ENCODE peak calls at places on chromosomes 4 and X, in five cellular contexts. One of them, this sample, is unnamed. For H3K4me1, the result is how much of the 10 kb centered on the place peaks cover.

GRCh38 chrX:15465347-15465746 is 27.8 kb downstream of the PIR start:
- DNase-seq in OCI-LY7: peak
- DNase-seq in naive thymus-derived CD4-positive, alpha-beta T cell: no peak
- DNase-seq in left ventricle myocardium inferior: no peak
- DNase-seq in sigmoid colon: peak
- DNase-seq in this sample: no peak

GRCh38 chrX:115560978-115561604 is at the start of gene PLS3:
- DNase-seq in OCI-LY7: no peak
- DNase-seq in naive thymus-derived CD4-positive, alpha-beta T cell: no peak
- DNase-seq in left ventricle myocardium inferior: peak
- DNase-seq in sigmoid colon: peak
- DNase-seq in this sample: peak

GRCh38 chrX:17706676-17707075 is 30.6 kb upstream of the SCML1 start:
- DNase-seq in OCI-LY7: no peak
- DNase-seq in naive thymus-derived CD4-positive, alpha-beta T cell: no peak
- DNase-seq in left ventricle myocardium inferior: no peak
- DNase-seq in sigmoid colon: no peak
- DNase-seq in this sample: no peak

GRCh38 chrX:73851014-73852009 is 288.3 kb downstream of the CHIC1 start:
- DNase-seq in OCI-LY7: no peak
- DNase-seq in naive thymus-derived CD4-positive, alpha-beta T cell: no peak
- DNase-seq in left ventricle myocardium inferior: no peak
- DNase-seq in sigmoid colon: peak
- DNase-seq in this sample: peak

GRCh38 chr4:52102587-52102986 is 51.5 kb downstream of the SPATA18 start:
- DNase-seq in OCI-LY7: no peak
- DNase-seq in naive thymus-derived CD4-positive, alpha-beta T cell: no peak
- DNase-seq in left ventricle myocardium inferior: no peak
- DNase-seq in sigmoid colon: no peak
- DNase-seq in this sample: no peak

GRCh38 chr4:88382621-88383020 is 4.0 kb downstream of the HERC6 start:
- DNase-seq in OCI-LY7: no peak
- DNase-seq in naive thymus-derived CD4-positive, alpha-beta T cell: peak
- DNase-seq in left ventricle myocardium inferior: no peak
- DNase-seq in sigmoid colon: no peak
- DNase-seq in this sample: peak

GRCh38 chr4:152045781-152046571 is 285.2 kb upstream of the GATB start:
- DNase-seq in OCI-LY7: no peak
- DNase-seq in naive thymus-derived CD4-positive, alpha-beta T cell: no peak
- DNase-seq in left ventricle myocardium inferior: no peak
- DNase-seq in sigmoid colon: no peak
- DNase-seq in this sample: no peak

GRCh38 chr4:620851-621261 is 4.5 kb upstream of the PDE6B start:
- DNase-seq in OCI-LY7: no peak
- DNase-seq in naive thymus-derived CD4-positive, alpha-beta T cell: no peak
- DNase-seq in left ventricle myocardium inferior: no peak
- DNase-seq in sigmoid colon: no peak
- DNase-seq in this sample: no peak

GRCh38 chr4:13559414-13559813 is 15.1 kb upstream of the NKX3-2 start:
- DNase-seq in OCI-LY7: no peak
- DNase-seq in naive thymus-derived CD4-positive, alpha-beta T cell: no peak
- DNase-seq in left ventricle myocardium inferior: no peak
- DNase-seq in sigmoid colon: no peak
- DNase-seq in this sample: no peak

GRCh38 chrX:39855748-39856129 is 242.0 kb downstream of the BCOR start:
- DNase-seq in OCI-LY7: peak
- DNase-seq in naive thymus-derived CD4-positive, alpha-beta T cell: peak
- DNase-seq in left ventricle myocardium inferior: no peak
- DNase-seq in sigmoid colon: no peak
- DNase-seq in this sample: peak

GRCh38 chrX:110402091-110402854 is 43.6 kb downstream of the RTL9 start:
- DNase-seq in OCI-LY7: no peak
- DNase-seq in naive thymus-derived CD4-positive, alpha-beta T cell: no peak
- DNase-seq in left ventricle myocardium inferior: peak
- DNase-seq in sigmoid colon: peak
- DNase-seq in this sample: no peak

GRCh38 chrX:106973433-106974149 is 26.4 kb downstream of the MORC4 start:
- DNase-seq in OCI-LY7: no peak
- DNase-seq in naive thymus-derived CD4-positive, alpha-beta T cell: no peak
- DNase-seq in left ventricle myocardium inferior: no peak
- DNase-seq in sigmoid colon: no peak
- DNase-seq in this sample: no peak

GRCh38 chr4:8870647-8871416 is 807 bp downstream of the HMX1 start:
- DNase-seq in OCI-LY7: no peak
- DNase-seq in naive thymus-derived CD4-positive, alpha-beta T cell: no peak
- DNase-seq in left ventricle myocardium inferior: no peak
- DNase-seq in sigmoid colon: no peak
- DNase-seq in this sample: no peak

GRCh38 chr4:33060873-33061542 is 2340.8 kb downstream of the PCDH7 start:
- DNase-seq in OCI-LY7: peak
- DNase-seq in naive thymus-derived CD4-positive, alpha-beta T cell: no peak
- DNase-seq in left ventricle myocardium inferior: no peak
- DNase-seq in sigmoid colon: no peak
- DNase-seq in this sample: no peak

GRCh38 chr4:78953231-78953630 is 14.0 kb upstream of the PAQR3 start:
- DNase-seq in OCI-LY7: no peak
- DNase-seq in naive thymus-derived CD4-positive, alpha-beta T cell: no peak
- DNase-seq in left ventricle myocardium inferior: no peak
- DNase-seq in sigmoid colon: no peak
- DNase-seq in this sample: no peak

GRCh38 chr4:139736661-139737060 is 71.0 kb downstream of the MGST2 start:
- DNase-seq in OCI-LY7: no peak
- DNase-seq in naive thymus-derived CD4-positive, alpha-beta T cell: no peak
- DNase-seq in left ventricle myocardium inferior: no peak
- DNase-seq in sigmoid colon: no peak
- DNase-seq in this sample: no peak
- H3K4me1 ChIP-seq in OCI-LY7: under half
- H3K4me1 ChIP-seq in naive thymus-derived CD4-positive, alpha-beta T cell: under half
- H3K4me1 ChIP-seq in left ventricle myocardium inferior: half or more
- H3K4me1 ChIP-seq in sigmoid colon: under half
- H3K4me1 ChIP-seq in this sample: under half

DNA sequence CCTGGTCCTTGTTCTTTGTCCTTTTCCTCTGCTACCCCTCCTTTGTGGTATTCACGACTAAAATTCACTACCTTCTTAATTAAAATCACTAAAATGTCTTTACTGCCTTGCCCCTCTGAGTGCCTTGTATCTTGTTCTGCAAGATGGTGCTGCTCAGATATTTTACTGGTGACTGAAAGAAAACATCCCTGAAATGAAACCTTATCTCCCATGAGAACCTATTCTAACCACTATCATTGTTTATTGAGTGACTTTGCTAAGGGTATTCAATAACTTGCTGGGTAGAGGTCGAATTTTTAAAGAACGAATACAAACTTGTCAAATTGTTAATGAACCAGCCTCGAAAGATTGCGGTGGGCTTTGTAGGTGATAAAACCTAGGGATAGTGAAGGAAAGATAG is 52.8 kb downstream of the SPRY1 start:
- DNase-seq in OCI-LY7: no peak
- DNase-seq in naive thymus-derived CD4-positive, alpha-beta T cell: no peak
- DNase-seq in left ventricle myocardium inferior: no peak
- DNase-seq in sigmoid colon: no peak
- DNase-seq in this sample: no peak
- H3K27ac ChIP-seq in OCI-LY7: peak
- H3K27ac ChIP-seq in naive thymus-derived CD4-positive, alpha-beta T cell: no peak
- H3K27ac ChIP-seq in left ventricle myocardium inferior: no peak
- H3K27ac ChIP-seq in sigmoid colon: no peak
- H3K27ac ChIP-seq in this sample: no peak

GRCh38 chr4:42488554-42488953 is 91.3 kb downstream of the SHISA3 start:
- DNase-seq in OCI-LY7: no peak
- DNase-seq in naive thymus-derived CD4-positive, alpha-beta T cell: no peak
- DNase-seq in left ventricle myocardium inferior: no peak
- DNase-seq in sigmoid colon: no peak
- DNase-seq in this sample: no peak
- H3K4me1 ChIP-seq in OCI-LY7: under half
- H3K4me1 ChIP-seq in naive thymus-derived CD4-positive, alpha-beta T cell: under half
- H3K4me1 ChIP-seq in left ventricle myocardium inferior: under half
- H3K4me1 ChIP-seq in sigmoid colon: under half
- H3K4me1 ChIP-seq in this sample: under half

GRCh38 chrX:2708601-2709200 is 17.6 kb downstream of the CD99 start:
- DNase-seq in OCI-LY7: peak
- DNase-seq in naive thymus-derived CD4-positive, alpha-beta T cell: no peak
- DNase-seq in left ventricle myocardium inferior: no peak
- DNase-seq in sigmoid colon: no peak
- DNase-seq in this sample: no peak
- H3K27ac ChIP-seq in OCI-LY7: peak
- H3K27ac ChIP-seq in naive thymus-derived CD4-positive, alpha-beta T cell: no peak
- H3K27ac ChIP-seq in left ventricle myocardium inferior: peak
- H3K27ac ChIP-seq in sigmoid colon: no peak
- H3K27ac ChIP-seq in this sample: peak